ENCODE peak calls at places on chromosomes 1 and 21, in ten cellular contexts. Y, B, O, E, T, K, G, N, W and I are unnamed samples.
A peak's percentile ranks its signal among the peaks of the same experiment; 100 is the strongest.

GRCh38 chr1:243917177-243917862 is 67.3 kb upstream of the AKT3 start:
- DNase-seq in W (peak; percentile 55), T (peak; percentile 21), N (no peak), E (no peak), K (no peak), O (peak; percentile 9), B (peak; percentile 82), G (peak; percentile 15), Y (peak; percentile 11), I (peak; percentile 8)

GRCh38 chr1:41028034-41028642 is 6.6 kb upstream of the SLFNL1 start:
- DNase-seq in O (no peak), Y (no peak), N (no peak), K (no peak), W (no peak), B (no peak), T (no peak), E (no peak), G (no peak), I (no peak)

GRCh38 chr21:21632926-21633325 is 634.7 kb downstream of the NCAM2 start:
- DNase-seq in W (no peak), E (no peak), N (no peak), B (no peak), G (no peak), O (no peak), Y (no peak), T (no peak), K (no peak), I (no peak)

GRCh38 chr1:9326596-9326995 is 33.9 kb downstream of the SPSB1 start:
- DNase-seq in G (peak; percentile 30), T (no peak), Y (no peak), K (no peak), E (no peak), W (no peak), B (no peak), N (no peak), O (no peak), I (no peak)

GRCh38 chr21:28699591-28700259 is 293.0 kb downstream of the LTN1 start:
- DNase-seq in E (no peak), N (no peak), K (no peak), G (no peak), T (no peak), O (no peak), W (peak; percentile 84), B (no peak), Y (peak; percentile 71), I (no peak)

GRCh38 chr1:220528679-220529529 is 968 bp downstream of the MARK1 start:
- DNase-seq in W (peak; percentile 21), N (no peak), E (no peak), O (peak; percentile 19), T (peak; percentile 16), B (no peak), Y (peak; percentile 12), G (peak; percentile 9), K (no peak), I (no peak)

GRCh38 chr1:22500058-22500457 is 48.4 kb downstream of the ZBTB40 start:
- DNase-seq in B (no peak), O (no peak), G (no peak), T (no peak), K (no peak), E (no peak), Y (no peak), N (no peak), W (no peak), I (no peak)

GRCh38 chr1:99691175-99691574 is 45.3 kb downstream of the PALMD start:
- DNase-seq in W (peak; percentile 51), N (no peak), E (no peak), B (no peak), K (no peak), O (no peak), T (no peak), Y (no peak), G (no peak), I (no peak)

GRCh38 chr1:209797978-209798639 is 7.8 kb downstream of the IRF6 start:
- DNase-seq in G (no peak), N (no peak), K (no peak), E (no peak), Y (peak; percentile 29), B (no peak), W (peak; percentile 60), T (no peak), O (no peak), I (no peak)

GRCh38 chr1:12434174-12434573 is 183.8 kb downstream of the DHRS3 start:
- DNase-seq in W (peak; percentile 73), O (no peak), N (peak; percentile 76), B (no peak), E (no peak), G (peak; percentile 25), T (no peak), K (peak; percentile 64), Y (no peak), I (no peak)

GRCh38 chr1:6486433-6487011 is 4.9 kb downstream of the PLEKHG5 start:
- DNase-seq in W (peak; percentile 79), T (peak; percentile 85), O (peak; percentile 87), K (peak; percentile 91), N (peak; percentile 81), Y (peak; percentile 84), E (peak; percentile 87), G (peak; percentile 92), B (peak; percentile 94), I (peak; percentile 74)
- TF ChIP-seq CTCF in W (peak; percentile 96), T (peak; percentile 94), O (peak; percentile 89), K (peak; percentile 89), N (peak; percentile 89), Y (peak; percentile 76), E (peak; percentile 58), G (peak; percentile 91), B (peak; percentile 80), I (peak; percentile 79)

GRCh38 chr1:111182052-111182451 is 18.4 kb downstream of the DENND2D start:
- DNase-seq in O (no peak), Y (no peak), E (no peak), K (no peak), B (no peak), G (no peak), W (no peak), T (no peak), N (no peak), I (no peak)
- H3K36me3 ChIP-seq in O (no peaks in the 10 kb centered on the region), Y (peaks cover 8% of the 10 kb centered on the region), E (peaks cover 21% of the 10 kb centered on the region), K (peaks cover 25% of the 10 kb centered on the region), B (peaks cover 79% of the 10 kb centered on the region), G (peaks cover 27% of the 10 kb centered on the region), W (peaks cover 1% of the 10 kb centered on the region), T (peaks cover 62% of the 10 kb centered on the region), N (no peaks in the 10 kb centered on the region), I (peaks cover 19% of the 10 kb centered on the region)

GRCh38 chr1:59186656-59187055 is 110.2 kb upstream of the FGGY start:
- DNase-seq in Y (no peak), G (no peak), B (no peak), K (no peak), N (no peak), W (no peak), O (no peak), T (no peak), E (no peak), I (no peak)
- TF ChIP-seq CTCF in Y (no peak), G (no peak), B (no peak), K (no peak), N (no peak), W (no peak), O (no peak), T (no peak), E (no peak), I (no peak)

DNA sequence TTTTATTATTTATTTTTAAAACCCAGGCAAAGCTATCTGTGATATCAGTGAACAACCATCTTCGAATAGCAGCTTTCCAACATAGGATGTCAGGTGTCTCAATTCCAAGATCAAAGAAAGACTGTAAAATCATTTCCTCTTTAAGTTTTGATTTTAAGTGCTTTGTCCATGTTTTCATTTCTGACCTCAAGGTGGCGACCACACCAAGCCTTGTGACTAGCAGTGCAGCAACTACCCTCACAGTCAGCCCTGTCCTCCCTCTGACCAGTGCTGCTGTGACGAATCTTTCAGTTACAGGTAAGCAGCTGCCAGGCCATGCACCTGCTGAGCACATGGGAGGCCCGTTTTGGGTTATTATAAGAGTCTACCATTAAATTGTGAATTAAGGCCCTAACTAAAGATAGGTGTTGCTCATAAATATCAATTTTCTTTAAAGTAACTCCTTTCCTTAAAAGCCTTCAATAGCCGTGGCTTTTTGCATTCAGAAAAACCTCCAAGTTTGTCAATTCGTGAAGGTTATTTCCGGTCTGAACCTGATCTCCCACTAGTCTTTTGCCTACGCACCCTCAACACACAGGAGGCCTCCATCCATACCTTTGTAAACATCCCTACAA is 117.0 kb downstream of the CD247 start:
- DNase-seq in E (peak; percentile 62), W (peak; percentile 65), K (peak; percentile 68), T (no peak), B (peak; percentile 48), G (peak; percentile 71), Y (peak; percentile 32), N (peak; percentile 87), O (peak; percentile 27), I (peak; percentile 50)
- H3K36me3 ChIP-seq in E (peaks cover 13% of the 10 kb centered on the region), W (no peaks in the 10 kb centered on the region), K (peaks cover 6% of the 10 kb centered on the region), T (peaks cover 66% of the 10 kb centered on the region), B (peaks cover 57% of the 10 kb centered on the region), G (peaks cover 18% of the 10 kb centered on the region), Y (no peaks in the 10 kb centered on the region), N (peaks cover 3% of the 10 kb centered on the region), O (no peaks in the 10 kb centered on the region), I (no peaks in the 10 kb centered on the region)

DNA sequence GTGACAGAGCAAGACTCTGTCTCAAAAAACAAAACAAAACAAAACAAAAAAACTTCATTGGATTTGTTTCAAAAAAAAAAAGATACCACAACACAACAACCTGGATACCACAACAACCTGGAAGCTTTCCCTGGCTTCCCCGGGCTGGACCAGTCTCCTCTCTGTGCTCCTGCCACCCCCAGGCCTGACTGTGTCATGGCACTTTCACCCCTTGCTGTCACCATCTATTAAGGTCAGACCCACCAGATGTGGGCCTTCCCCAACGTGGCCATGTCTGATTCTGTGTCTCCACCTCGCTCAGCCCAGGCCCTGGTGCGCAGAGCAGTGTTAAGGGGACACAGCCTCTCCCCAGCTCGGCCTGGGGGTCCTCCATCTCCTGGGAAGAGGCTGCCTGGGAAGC is 28.3 kb upstream of the ACOT11 start:
- DNase-seq in K (no peak), O (no peak), T (no peak), N (no peak), E (no peak), G (no peak), Y (no peak), B (peak; percentile 70), W (no peak), I (no peak)
- TF ChIP-seq CTCF in K (no peak), O (peak; percentile 21), T (peak; percentile 40), N (peak; percentile 26), E (no peak), G (peak; percentile 10), Y (no peak), B (peak; percentile 18), W (peak; percentile 2), I (no peak)

GRCh38 chr1:27583479-27583878 is 20.5 kb downstream of the AHDC1 start:
- DNase-seq in B (no peak), G (no peak), Y (no peak), T (no peak), O (no peak), E (no peak), N (no peak), K (no peak), W (no peak), I (no peak)
- H3K36me3 ChIP-seq in B (peaks cover 2% of the 10 kb centered on the region), G (no peaks in the 10 kb centered on the region), Y (no peaks in the 10 kb centered on the region), T (no peaks in the 10 kb centered on the region), O (no peaks in the 10 kb centered on the region), E (no peaks in the 10 kb centered on the region), N (no peaks in the 10 kb centered on the region), K (no peaks in the 10 kb centered on the region), W (peaks cover 16% of the 10 kb centered on the region), I (no peaks in the 10 kb centered on the region)

GRCh38 chr1:234730542-234731370 is 120.8 kb upstream of the IRF2BP2 start:
- DNase-seq in E (no peak), Y (no peak), W (no peak), K (peak; percentile 56), T (no peak), G (no peak), N (no peak), B (no peak), O (no peak), I (no peak)
- TF ChIP-seq CTCF in E (no peak), Y (no peak), W (no peak), K (no peak), T (no peak), G (no peak), N (no peak), B (no peak), O (no peak), I (no peak)